ENCODE peak calls at places on chromosomes 12 and 14, in four cellular contexts. V, C, W and A are unnamed samples.

GRCh38 chr14:93369393-93370266 is 22.6 kb downstream of the COX8C start:
- DNase-seq in C (no peak), W (no peak), V (no peak), A (no peak)

GRCh38 chr12:6533653-6534157 is 612 bp upstream of the GAPDH start:
- DNase-seq in W (no peak), C (no peak), V (peak), A (peak)

GRCh38 chr12:13071305-13072280 is 27.4 kb downstream of the FAM234B start:
- DNase-seq in W (no peak), C (no peak), V (no peak), A (no peak)

GRCh38 chr12:46794593-46795190 is 31.1 kb downstream of the SLC38A4 start:
- DNase-seq in V (no peak), C (no peak), W (no peak), A (no peak)

GRCh38 chr12:38771871-38772270 is 133.5 kb downstream of the CPNE8 start:
- DNase-seq in V (no peak), W (no peak), C (no peak), A (no peak)

GRCh38 chr14:92711976-92712653 is 36.3 kb downstream of the LGMN start:
- DNase-seq in W (no peak), V (no peak), C (no peak), A (peak)

GRCh38 chr12:117025481-117026151 is 73.6 kb downstream of the TESC start:
- DNase-seq in C (no peak), W (no peak), V (peak), A (peak)

GRCh38 chr12:52232916-52233461 is at the start of gene KRT7:
- DNase-seq in V (no peak), C (no peak), W (no peak), A (no peak)

GRCh38 chr14:86166541-86166940 is 636.6 kb downstream of the FLRT2 start:
- DNase-seq in V (no peak), C (no peak), W (no peak), A (no peak)

GRCh38 chr12:26149963-26150362 is 25.1 kb upstream of the BHLHE41 start:
- DNase-seq in W (no peak), C (no peak), V (no peak), A (no peak)

GRCh38 chr12:89862511-89863331 is 154.1 kb upstream of the ATP2B1 start:
- DNase-seq in C (no peak), W (no peak), V (no peak), A (no peak)

GRCh38 chr14:75283162-75283883 is 4.7 kb downstream of the FOS start:
- DNase-seq in C (no peak), V (no peak), W (no peak), A (no peak)

GRCh38 chr14:38016497-38016896 is 191.2 kb upstream of the SSTR1 start:
- DNase-seq in W (no peak), C (no peak), V (no peak), A (no peak)

GRCh38 chr14:104586832-104587620 is 7.5 kb downstream of the C14orf180 start:
- DNase-seq in C (no peak), V (peak), W (no peak), A (peak)